ENCODE peak calls at places on chromosomes 6 and 20, in five cellular contexts. C is CD8-positive, alpha-beta memory T cell; G is endothelial cell; Y is OCI-M1; V is psoas muscle. K is an unnamed sample.

GRCh38 chr6:18022398-18023231 is 35.2 kb upstream of the KIF13A start:
- DNase-seq in G (no peak), Y (no peak), V (no peak), C (no peak), K (no peak)

GRCh38 chr20:22472386-22472785 is 112.0 kb downstream of the FOXA2 start:
- DNase-seq in Y (no peak), C (no peak), V (no peak), G (no peak), K (no peak)

GRCh38 chr6:29845405-29846006 is 17.9 kb downstream of the HLA-G start:
- DNase-seq in Y (no peak), C (no peak), V (no peak), G (no peak), K (no peak)

GRCh38 chr6:145705561-145705960 is 29.8 kb downstream of the EPM2A start:
- DNase-seq in V (no peak), C (no peak), Y (no peak), G (no peak), K (no peak)

GRCh38 chr20:20956586-20956985 is 149.6 kb downstream of the LINC00237 start:
- DNase-seq in C (no peak), Y (no peak), V (no peak), G (no peak), K (no peak)

GRCh38 chr6:108884211-108885059 is 36.2 kb downstream of the ARMC2 start:
- DNase-seq in C (no peak), G (no peak), Y (no peak), V (no peak), K (no peak)

GRCh38 chr6:141321486-141322347 is 811.0 kb upstream of the GJE1 start:
- DNase-seq in Y (peak; percentile 84), V (no peak), G (no peak), C (no peak), K (no peak)

GRCh38 chr6:125974214-125974866 is 12.0 kb upstream of the TRMT11 start:
- DNase-seq in C (no peak), Y (peak; percentile 91), V (no peak), G (no peak), K (no peak)

GRCh38 chr20:5001174-5002076 is at the start of gene SLC23A2:
- DNase-seq in V (peak; percentile 46), G (peak; percentile 41), Y (peak; percentile 41), C (peak; percentile 55), K (peak; percentile 54)

GRCh38 chr20:3166913-3167342 is 6.4 kb downstream of the LZTS3 start:
- DNase-seq in C (no peak), G (no peak), Y (no peak), V (no peak), K (no peak)

GRCh38 chr20:41344477-41344876 is 3.9 kb downstream of the LPIN3 start:
- DNase-seq in V (no peak), C (no peak), G (no peak), Y (no peak), K (no peak)

GRCh38 chr20:58133020-58133419 is 95.4 kb downstream of the ANKRD60 start:
- DNase-seq in V (no peak), G (no peak), Y (no peak), C (no peak), K (no peak)

GRCh38 chr20:58097943-58098342 is 130.5 kb downstream of the ANKRD60 start:
- DNase-seq in G (no peak), V (no peak), Y (no peak), C (no peak), K (no peak)

GRCh38 chr20:21796059-21796458 is 90.6 kb downstream of the PAX1 start:
- DNase-seq in V (no peak), C (no peak), G (no peak), Y (peak; percentile 2), K (no peak)

GRCh38 chr6:89794324-89794723 is 25.3 kb downstream of the MDN1 start:
- DNase-seq in V (no peak), Y (peak; percentile 21), G (no peak), C (no peak), K (no peak)

GRCh38 chr6:149755300-149756260 is 6.0 kb downstream of the PCMT1 start:
- DNase-seq in Y (peak; percentile 47), G (no peak), V (no peak), C (no peak), K (no peak)

GRCh38 chr6:149974825-149975224 is 11.1 kb downstream of the ULBP1 start:
- DNase-seq in V (no peak), Y (peak; percentile 59), C (no peak), G (no peak), K (no peak)

GRCh38 chr6:133512410-133513016 is 271.4 kb downstream of the EYA4 start:
- DNase-seq in V (peak; percentile 26), C (no peak), Y (peak; percentile 87), G (peak; percentile 52), K (no peak)

GRCh38 chr6:17865798-17866725 is 121.4 kb downstream of the KIF13A start:
- DNase-seq in V (peak; percentile 80), G (no peak), C (no peak), Y (peak; percentile 44), K (no peak)

K was measured in T-helper 22 cell.